ENCODE peak calls at places on chromosomes 11 and 22, in five cellular contexts. O, C, B, N and D are unnamed samples.

GRCh38 chr22:23675502-23676415 is 15.1 kb upstream of the RGL4 start:
- DNase-seq in O (no peak), B (peak), N (no peak), C (no peak), D (no peak)

GRCh38 chr11:124643605-124644425 is 21.2 kb downstream of the TBRG1 start:
- DNase-seq in O (no peak), B (peak), N (no peak), C (no peak), D (no peak)

GRCh38 chr11:76888989-76889388 is 28.3 kb downstream of the ACER3 start:
- DNase-seq in N (no peak), O (no peak), B (peak), C (no peak), D (no peak)

GRCh38 chr22:18059991-18060390 is 17.8 kb upstream of the PEX26 start:
- DNase-seq in O (no peak), N (no peak), B (no peak), C (no peak), D (no peak)

GRCh38 chr11:1307998-1308744 is 1.3 kb downstream of the TOLLIP start:
- DNase-seq in O (no peak), B (peak), C (no peak), N (no peak), D (no peak)

GRCh38 chr11:34308821-34309585 is 48.8 kb downstream of the ABTB2 start:
- DNase-seq in N (no peak), O (no peak), C (no peak), B (peak), D (no peak)

GRCh38 chr11:67345949-67346819 is 7.2 kb downstream of the POLD4 start:
- DNase-seq in B (peak), O (no peak), N (no peak), C (peak), D (no peak)

GRCh38 chr11:34427171-34427805 is 11.4 kb upstream of the CAT start:
- DNase-seq in C (peak), B (peak), N (no peak), O (no peak), D (no peak)

GRCh38 chr11:75059299-75059698 is 37.4 kb downstream of the OR2AT4 start:
- DNase-seq in C (no peak), O (no peak), N (no peak), B (no peak), D (no peak)

GRCh38 chr11:59918987-59919589 is 19.1 kb upstream of the OOSP1 start:
- DNase-seq in C (peak), B (peak), N (no peak), O (peak), D (peak)

GRCh38 chr11:126060651-126061220 is 1.9 kb downstream of the CDON start:
- DNase-seq in B (no peak), O (no peak), C (no peak), N (no peak), D (no peak)

GRCh38 chr22:19066531-19067271 is 55.5 kb downstream of the DGCR2 start:
- DNase-seq in C (no peak), N (no peak), B (peak), O (no peak), D (no peak)

GRCh38 chr11:85281550-85281949 is 345.6 kb downstream of the DLG2 start:
- DNase-seq in O (no peak), B (no peak), N (no peak), C (no peak), D (no peak)

GRCh38 chr11:6646040-6646439 is 9.6 kb downstream of the DCHS1 start:
- DNase-seq in O (no peak), N (no peak), C (no peak), B (peak), D (no peak)

GRCh38 chr11:24391165-24391564 is 105.7 kb upstream of the LUZP2 start:
- DNase-seq in B (peak), N (no peak), O (no peak), C (no peak), D (no peak)

GRCh38 chr11:66081505-66081904 is 11.4 kb downstream of the PACS1 start:
- DNase-seq in C (no peak), O (peak), N (no peak), B (peak), D (no peak)

GRCh38 chr11:119459293-119459976 is 36.5 kb upstream of the THY1 start:
- DNase-seq in C (no peak), N (no peak), B (no peak), O (no peak), D (no peak)

GRCh38 chr22:49010086-49010863 is 817.4 kb downstream of the BRD1 start:
- DNase-seq in C (no peak), N (no peak), B (no peak), O (no peak), D (no peak)

GRCh38 chr11:69666752-69667536 is 8.2 kb downstream of the LTO1 start:
- DNase-seq in N (no peak), B (no peak), O (no peak), C (no peak), D (no peak)

GRCh38 chr22:22920104-22920654 is 32.6 kb downstream of the IGLL5 start:
- DNase-seq in O (no peak), C (no peak), B (no peak), N (no peak), D (no peak)

DNA sequence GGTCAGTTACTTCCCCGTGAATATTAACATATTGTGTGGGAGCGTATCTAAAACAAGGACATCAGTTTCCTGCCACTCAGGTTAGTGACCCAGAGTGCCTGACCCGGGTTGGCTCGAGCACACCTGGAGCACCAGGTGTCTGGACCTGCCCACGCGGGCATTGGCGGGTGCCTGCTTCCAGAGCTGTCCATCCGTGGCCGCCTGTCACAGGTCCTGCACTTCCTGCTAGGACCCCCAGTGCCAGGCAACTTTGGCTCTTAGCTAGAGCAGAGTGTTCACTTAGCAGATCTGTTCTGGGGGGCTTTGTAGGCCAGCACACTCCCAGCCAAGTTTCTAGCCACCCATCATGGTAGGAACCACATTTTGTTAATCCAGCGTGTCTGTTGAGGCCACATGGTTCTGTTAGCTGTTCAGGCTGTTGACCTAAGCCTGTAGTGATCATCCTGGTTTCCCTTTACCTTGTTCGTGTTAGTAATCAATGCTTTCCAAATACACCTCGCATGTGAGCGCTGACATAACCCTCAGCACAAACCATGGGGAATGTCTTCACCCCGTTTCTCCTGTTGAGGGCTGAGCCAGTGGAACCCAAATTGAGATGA is 29.5 kb downstream of the MOV10L1 start:
- DNase-seq in B (no peak), N (no peak), C (no peak), O (no peak), D (no peak)
- TF ChIP-seq CTCF in B (no peak), N (no peak), C (no peak), O (no peak), D (no peak)

GRCh38 chr11:47259178-47259977 is 1.6 kb downstream of the NR1H3 start:
- DNase-seq in B (peak), C (peak), N (no peak), O (peak), D (peak)
- TF ChIP-seq CTCF in B (peak), C (peak), N (peak), O (peak), D (peak)

GRCh38 chr11:86676010-86676409 is 3.6 kb upstream of the ME3 start:
- DNase-seq in C (no peak), N (no peak), O (no peak), B (no peak), D (no peak)

GRCh38 chr11:86678823-86679222 is 6.4 kb upstream of the ME3 start:
- DNase-seq in N (no peak), O (no peak), C (no peak), B (peak), D (no peak)

GRCh38 chr11:86678296-86678695 is 5.9 kb upstream of the ME3 start:
- DNase-seq in N (no peak), C (no peak), B (no peak), O (no peak), D (no peak)

GRCh38 chr11:86674965-86675364 is 2.5 kb upstream of the ME3 start:
- DNase-seq in C (no peak), O (no peak), N (no peak), B (no peak), D (no peak)

GRCh38 chr11:86676533-86677154 is 4.2 kb upstream of the ME3 start:
- DNase-seq in O (peak), B (no peak), C (no peak), N (no peak), D (no peak)
- TF ChIP-seq CTCF in O (peak), B (peak), C (peak), N (peak), D (peak)

GRCh38 chr11:47918370-47918690 is 62.0 kb upstream of the PTPRJ start:
- DNase-seq in O (no peak), N (no peak), B (peak), C (no peak), D (no peak)
- TF ChIP-seq CTCF in O (no peak), N (no peak), B (no peak), C (no peak), D (no peak)

DNA sequence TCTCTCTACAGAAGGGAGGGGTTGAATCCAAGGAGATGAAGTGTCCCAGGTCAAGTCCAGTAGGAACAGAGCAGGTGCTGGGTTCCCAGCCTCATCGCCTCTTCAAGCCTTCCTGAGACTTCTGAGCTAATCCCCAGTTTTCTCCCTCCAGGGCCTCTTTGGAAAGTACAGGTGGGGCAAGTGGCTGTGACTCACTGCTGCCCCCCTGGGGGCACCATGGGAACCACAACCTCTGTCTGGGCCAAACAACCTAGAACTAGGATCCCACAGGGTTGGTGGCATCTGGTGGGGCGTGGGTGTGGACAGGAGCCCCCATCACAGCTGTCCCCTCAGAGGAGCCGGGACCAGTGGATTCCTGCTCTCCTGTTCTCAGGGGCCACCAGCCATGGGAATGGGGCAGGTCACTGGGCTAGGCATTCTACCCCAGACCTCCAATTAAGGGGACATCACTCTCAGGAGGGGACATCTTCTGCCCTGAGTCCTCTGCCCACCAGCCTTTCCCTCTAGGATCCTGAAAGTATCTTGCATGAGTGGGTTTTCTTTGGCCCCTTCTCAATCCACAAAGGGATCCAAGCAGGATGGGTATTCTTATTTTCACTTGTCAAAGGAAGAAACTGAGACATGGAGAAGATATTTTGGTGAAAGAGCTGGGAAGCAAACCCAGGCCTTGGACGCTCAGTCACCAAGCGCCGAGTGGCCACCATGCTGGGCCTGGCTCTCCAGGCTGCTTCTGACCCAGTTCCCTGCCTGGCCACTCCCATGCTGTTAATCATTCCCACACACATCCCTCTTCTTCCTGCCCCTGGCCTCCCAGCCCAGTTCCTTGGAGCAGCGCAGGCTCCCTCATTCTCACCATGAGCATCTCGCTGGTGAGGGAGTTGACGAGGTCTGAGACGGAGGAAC is 23.8 kb downstream of the LRRC10B start:
- DNase-seq in O (peak), B (peak), C (peak), N (peak), D (peak)
- TF ChIP-seq CTCF in O (peak), B (peak), C (peak), N (peak), D (peak)

GRCh38 chr11:64564947-64565889 is 25.8 kb upstream of the SLC22A12 start:
- DNase-seq in N (no peak), O (no peak), C (no peak), B (no peak), D (no peak)
- TF ChIP-seq CTCF in N (peak), O (peak), C (peak), B (peak), D (peak)

DNA sequence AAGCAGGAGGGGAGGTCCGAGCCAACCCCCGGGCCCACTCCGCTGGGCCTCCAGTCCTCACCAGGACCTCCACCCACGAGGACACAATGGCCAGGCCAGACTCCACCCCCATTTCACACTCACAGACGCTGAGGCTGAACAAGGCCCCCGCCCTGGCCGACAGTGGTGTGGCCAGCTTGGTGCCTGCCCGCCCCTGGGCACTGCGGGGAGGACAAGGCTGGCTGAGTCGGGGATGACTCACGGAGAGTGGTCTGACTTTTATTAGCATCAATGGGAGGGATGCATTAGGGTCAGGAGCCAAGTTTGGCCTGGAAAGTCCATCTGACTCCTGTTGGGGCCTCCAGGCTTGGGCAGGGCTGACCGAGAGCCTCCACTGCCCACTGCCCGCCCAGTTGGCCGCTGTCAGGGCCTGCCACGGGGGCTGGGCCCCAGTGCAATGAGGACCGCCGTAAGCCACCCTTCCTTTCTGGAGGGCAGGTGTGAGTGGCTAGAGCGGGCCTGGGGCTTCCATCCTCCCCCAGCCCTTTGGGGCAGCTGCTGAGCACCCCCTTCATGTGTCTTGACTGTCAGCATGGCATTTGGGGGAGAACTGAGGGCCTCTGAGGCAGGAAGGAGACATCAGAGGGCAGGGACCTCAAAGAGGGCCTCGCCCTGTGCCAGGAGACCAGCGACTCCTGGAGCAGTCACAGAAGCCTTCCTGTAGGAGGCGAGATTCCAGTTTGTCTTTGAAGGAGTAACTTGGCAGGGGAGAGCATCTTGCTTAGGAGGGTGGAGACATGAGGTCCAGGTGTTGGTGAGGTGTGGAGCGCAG is 10.6 kb downstream of the TSPAN32 start:
- DNase-seq in B (peak), N (no peak), C (no peak), O (no peak), D (no peak)
- TF ChIP-seq CTCF in B (no peak), N (no peak), C (no peak), O (no peak), D (no peak)

GRCh38 chr11:8384199-8384821 is 120.6 kb upstream of the LMO1 start:
- DNase-seq in O (peak), B (no peak), C (no peak), N (no peak), D (no peak)
- TF ChIP-seq CTCF in O (no peak), B (no peak), C (no peak), N (peak), D (peak)

GRCh38 chr11:130426223-130427048 is 2.0 kb downstream of the ADAMTS8 start:
- DNase-seq in N (no peak), O (no peak), C (no peak), B (no peak), D (no peak)
- TF ChIP-seq CTCF in N (no peak), O (no peak), C (no peak), B (no peak), D (no peak)

DNA sequence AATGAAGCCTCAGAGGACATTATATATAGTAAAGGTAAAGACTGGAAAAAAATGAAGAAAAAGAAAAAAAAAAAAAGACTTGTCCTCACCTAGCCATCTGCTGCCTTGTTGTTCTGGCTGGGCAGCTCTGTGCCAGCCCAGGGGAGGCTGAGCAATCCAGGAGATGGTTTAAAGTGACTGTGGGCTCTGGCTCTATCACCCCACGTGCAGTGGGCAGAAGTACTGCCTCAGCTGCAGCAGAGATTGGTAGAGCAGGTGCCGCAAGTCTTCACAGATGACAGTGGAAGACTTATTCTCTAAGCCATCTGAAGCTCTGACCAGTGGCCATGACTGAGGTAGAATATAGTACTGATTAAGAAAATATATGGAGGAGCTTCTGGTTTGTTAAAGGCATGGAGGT is 62.2 kb downstream of the SGSM3 start:
- DNase-seq in O (no peak), B (no peak), C (no peak), N (no peak), D (no peak)
- TF ChIP-seq CTCF in O (no peak), B (no peak), C (no peak), N (no peak), D (no peak)